ENCODE peak calls at places on chromosomes 3 and 15, in five cellular contexts. F, M, P, J and B are unnamed samples.

GRCh38 chr3:182794455-182794773 is 1.1 kb downstream of the ATP11B start:
- DNase-seq in F (no peak), M (no peak), P (no peak), J (no peak), B (no peak)

GRCh38 chr3:153901152-153901551 is 220.0 kb upstream of the ARHGEF26 start:
- DNase-seq in F (no peak), M (no peak), P (no peak), J (no peak), B (no peak)

GRCh38 chr3:48433472-48434118 is 3.7 kb upstream of the PLXNB1 start:
- DNase-seq in F (no peak), M (no peak), P (peak; percentile 18), J (peak; percentile 73), B (no peak)

GRCh38 chr15:42138968-42139386 is 17.5 kb downstream of the PLA2G4F start:
- DNase-seq in F (no peak), M (peak; percentile 40), P (no peak), J (peak; percentile 19), B (no peak)

GRCh38 chr3:11062704-11063103 is 70.2 kb downstream of the SLC6A1 start:
- DNase-seq in F (no peak), M (no peak), P (no peak), J (no peak), B (no peak)

GRCh38 chr3:139718415-139718814 is 40.6 kb upstream of the NMNAT3 start:
- DNase-seq in F (no peak), M (peak; percentile 88), P (no peak), J (no peak), B (no peak)

GRCh38 chr3:89740881-89741177 is 633.4 kb downstream of the EPHA3 start:
- DNase-seq in F (no peak), M (no peak), P (no peak), J (no peak), B (no peak)

GRCh38 chr3:16452265-16452664 is 61.2 kb downstream of the RFTN1 start:
- DNase-seq in F (no peak), M (no peak), P (no peak), J (no peak), B (no peak)

GRCh38 chr15:66004618-66005262 is 135.4 kb downstream of the RAB11A start:
- DNase-seq in F (no peak), M (peak; percentile 85), P (no peak), J (no peak), B (no peak)

GRCh38 chr15:69531302-69532027 is 78.8 kb downstream of the RPLP1 start:
- DNase-seq in F (no peak), M (peak; percentile 72), P (no peak), J (peak; percentile 41), B (no peak)

GRCh38 chr3:52707585-52707984 is 1.7 kb downstream of the SPCS1 start:
- DNase-seq in F (no peak), M (no peak), P (no peak), J (no peak), B (no peak)

GRCh38 chr3:184050217-184050847 is 2.5 kb upstream of the HTR3C start:
- DNase-seq in F (no peak), M (no peak), P (no peak), J (peak; percentile 13), B (no peak)
- H3K9me3 ChIP-seq in F (no peaks in the 10 kb centered on the region), M (no peaks in the 10 kb centered on the region), P (no peaks in the 10 kb centered on the region), J (no peaks in the 10 kb centered on the region), B (no peaks in the 10 kb centered on the region)

DNA sequence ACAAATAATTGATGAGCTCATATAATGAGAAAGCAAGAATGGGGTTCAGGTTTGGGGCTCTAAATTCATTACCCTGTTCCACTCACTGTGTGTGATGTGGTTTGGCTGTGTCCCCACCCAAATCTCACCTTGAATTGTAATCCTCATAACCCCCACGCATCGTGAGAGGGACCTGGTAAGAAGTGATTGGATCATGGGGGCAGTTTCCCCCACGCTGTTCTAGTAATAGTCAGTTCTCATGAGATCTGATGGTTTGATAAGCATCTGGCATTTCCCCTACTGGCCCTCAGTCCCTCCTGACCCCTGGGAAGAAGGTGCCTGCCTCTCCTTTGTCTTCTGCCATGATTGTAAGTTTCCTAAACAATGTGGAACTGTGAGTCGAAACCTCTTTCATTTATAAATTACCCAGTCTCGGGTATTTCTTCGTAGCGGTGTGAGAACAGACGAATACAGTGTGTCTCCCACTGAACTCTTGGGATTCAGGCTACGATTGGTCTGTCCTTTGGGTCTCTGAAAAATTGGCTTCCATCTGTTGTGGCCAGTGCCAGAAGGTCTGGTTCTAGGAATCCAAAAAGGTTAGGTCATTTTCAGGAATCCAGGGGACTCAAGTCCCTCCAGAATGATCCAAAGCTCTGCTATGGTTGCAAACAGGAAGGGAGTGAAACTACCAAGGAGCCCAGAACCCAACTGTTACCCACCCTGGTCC is 87.7 kb downstream of the XXYLT1 start:
- DNase-seq in F (no peak), M (peak; percentile 47), P (no peak), J (no peak), B (no peak)
- H3K27ac ChIP-seq in F (no peak overlapping the region), M (peak overlapping the region; percentile 36), P (peak overlapping the region; percentile 70), J (no peak overlapping the region), B (no peak overlapping the region)

DNA sequence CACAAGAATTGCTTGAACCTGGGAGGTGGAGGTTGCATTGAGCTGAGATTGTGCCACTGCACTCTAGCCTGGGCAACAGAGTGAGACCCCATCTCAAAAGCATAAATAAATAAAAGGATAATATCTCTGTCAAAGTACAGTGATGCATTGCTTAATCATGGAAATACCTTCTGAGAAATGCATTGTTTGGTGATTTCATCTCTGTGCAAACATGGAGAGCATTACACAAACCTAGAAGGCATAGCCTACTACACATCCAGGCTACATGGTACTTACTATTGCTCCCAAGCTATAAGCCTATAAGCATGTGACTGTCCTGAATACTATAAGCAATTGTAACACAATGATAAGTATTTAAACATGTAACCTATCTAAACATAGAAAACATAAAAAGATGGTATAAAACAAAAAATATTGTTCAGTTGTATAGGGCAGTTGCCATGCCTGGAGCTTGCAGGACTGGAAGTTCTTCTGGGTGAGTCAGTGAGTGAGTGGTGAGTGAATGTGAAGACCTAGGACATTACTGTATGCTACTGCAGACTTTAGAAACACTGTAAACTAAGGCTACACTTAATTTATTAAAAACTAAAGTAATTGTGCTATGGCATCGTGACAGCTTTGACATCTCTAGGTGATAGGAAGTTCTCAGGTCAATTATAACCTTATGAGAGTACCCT is 93.6 kb upstream of the SNRPN start:
- DNase-seq in F (no peak), M (no peak), P (no peak), J (no peak), B (no peak)
- H3K9me3 ChIP-seq in F (no peaks in the 10 kb centered on the region), M (peaks cover 11% of the 10 kb centered on the region), P (no peaks in the 10 kb centered on the region), J (no peaks in the 10 kb centered on the region), B (peaks cover 2% of the 10 kb centered on the region)

GRCh38 chr3:50229490-50229889 is 6.5 kb upstream of the GNAI2 start:
- DNase-seq in F (no peak), M (no peak), P (no peak), J (no peak), B (no peak)
- H3K27ac ChIP-seq in F (peak overlapping the region; percentile 55), M (no peak overlapping the region), P (no peak overlapping the region), J (no peak overlapping the region), B (no peak overlapping the region)

GRCh38 chr15:25060996-25061620 is 106.3 kb downstream of the SNRPN start:
- DNase-seq in F (no peak), M (peak; percentile 29), P (peak; percentile 12), J (peak; percentile 38), B (no peak)

GRCh38 chr15:25059698-25060471 is 105.1 kb downstream of the SNRPN start:
- DNase-seq in F (no peak), M (peak; percentile 22), P (peak; percentile 4), J (peak; percentile 48), B (peak; percentile 35)

GRCh38 chr15:25058080-25058785 is 103.4 kb downstream of the SNRPN start:
- DNase-seq in F (no peak), M (peak; percentile 35), P (peak; percentile 11), J (peak; percentile 59), B (no peak)

GRCh38 chr15:25061808-25062550 is 107.2 kb downstream of the SNRPN start:
- DNase-seq in F (no peak), M (peak; percentile 32), P (peak; percentile 6), J (peak; percentile 50), B (no peak)

GRCh38 chr15:25060472-25060803 is 105.7 kb downstream of the SNRPN start:
- DNase-seq in F (no peak), M (no peak), P (peak; percentile 7), J (no peak), B (no peak)
- H3K9me3 ChIP-seq in F (peaks cover 98% of the 10 kb centered on the region), M (peaks cover 100% of the 10 kb centered on the region), P (peaks cover 98% of the 10 kb centered on the region), J (peaks cover 100% of the 10 kb centered on the region), B (peaks cover 94% of the 10 kb centered on the region)

GRCh38 chr15:49037546-49037940 is 8.7 kb downstream of the SECISBP2L start:
- DNase-seq in F (no peak), M (no peak), P (no peak), J (no peak), B (no peak)
- H3K27ac ChIP-seq in F (peak overlapping the region; percentile 61), M (no peak overlapping the region), P (no peak overlapping the region), J (no peak overlapping the region), B (no peak overlapping the region)

DNA sequence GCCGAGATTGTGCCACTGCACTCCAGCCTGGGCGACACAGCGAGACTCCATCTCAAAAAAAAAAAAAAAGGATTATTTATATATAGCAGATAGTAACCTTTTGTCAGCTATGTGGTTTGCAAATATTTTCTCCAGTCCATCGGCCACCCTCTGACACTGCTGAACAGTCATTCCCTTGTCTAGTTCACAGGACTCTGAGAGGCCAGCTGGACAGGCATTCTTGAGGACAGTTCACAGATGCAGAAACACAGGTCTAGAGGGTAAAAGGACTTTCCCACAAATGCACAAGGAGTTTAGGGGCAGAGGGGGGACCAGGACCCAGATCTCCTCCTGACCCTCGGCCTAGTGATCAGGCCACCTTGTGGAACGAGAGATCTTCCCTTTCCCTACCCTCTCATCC is 7.5 kb upstream of the TMEM40 start:
- DNase-seq in F (no peak), M (no peak), P (no peak), J (no peak), B (no peak)
- H3K9me3 ChIP-seq in F (no peaks in the 10 kb centered on the region), M (no peaks in the 10 kb centered on the region), P (no peaks in the 10 kb centered on the region), J (no peaks in the 10 kb centered on the region), B (no peaks in the 10 kb centered on the region)

DNA sequence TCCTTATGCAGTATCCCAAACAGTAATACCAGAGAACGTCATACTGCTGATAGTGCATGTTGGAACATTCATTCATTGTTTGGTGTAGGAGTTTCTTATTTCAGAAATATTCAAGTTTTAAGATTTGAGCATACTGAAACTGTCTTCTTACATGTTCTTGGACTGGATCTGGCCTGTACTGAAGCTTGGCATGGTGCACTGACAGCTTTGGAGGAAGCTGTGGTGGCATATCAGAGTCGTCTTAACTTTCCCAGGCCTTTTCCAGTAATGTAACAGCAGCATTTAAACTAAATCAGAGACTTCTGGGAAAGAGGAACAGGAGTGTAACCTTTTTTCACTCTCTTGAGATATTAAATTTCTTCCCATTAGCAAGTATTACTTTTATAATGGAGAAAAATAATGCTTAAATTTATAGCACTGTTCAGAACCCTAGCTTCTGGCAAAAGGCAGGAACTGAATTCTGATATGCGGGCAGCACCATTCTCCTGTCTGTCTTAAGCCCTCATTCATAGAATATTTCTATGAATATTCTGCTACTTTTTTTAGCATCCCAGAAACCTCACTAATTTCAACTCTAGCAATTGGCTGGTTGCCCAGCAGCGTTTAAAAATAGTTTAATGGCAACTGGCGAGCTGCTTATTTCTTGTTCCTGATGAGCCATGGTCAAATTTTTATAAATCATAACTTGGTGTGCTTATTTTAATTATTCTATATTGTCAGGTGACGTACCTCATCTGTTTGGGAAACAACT is 31.1 kb downstream of the DNAJC13 start:
- DNase-seq in F (peak; percentile 23), M (no peak), P (peak; percentile 19), J (peak; percentile 72), B (peak; percentile 70)
- H3K27ac ChIP-seq in F (peak overlapping the region; percentile 15), M (no peak overlapping the region), P (peak overlapping the region; percentile 66), J (peak overlapping the region; percentile 73), B (peak overlapping the region; percentile 73)

GRCh38 chr3:26280517-26280916 is 342.1 kb upstream of the LRRC3B start:
- DNase-seq in F (no peak), M (no peak), P (no peak), J (no peak), B (no peak)
- H3K9me3 ChIP-seq in F (peaks cover 7% of the 10 kb centered on the region), M (peaks cover 34% of the 10 kb centered on the region), P (peaks cover 7% of the 10 kb centered on the region), J (peaks cover 16% of the 10 kb centered on the region), B (peaks cover 11% of the 10 kb centered on the region)